ENCODE peak calls at places on chromosomes 11 and 22, in nine cellular contexts. Y, Z, O, J, E, N, W, Q and U are unnamed samples.

GRCh38 chr11:45000918-45001317 is 50.2 kb upstream of the TP53I11 start:
- DNase-seq in Y (no peak), Z (no peak), O (no peak), J (no peak), E (no peak), N (no peak), W (no peak), Q (no peak), U (no peak)

GRCh38 chr11:3669128-3669527 is 2.1 kb downstream of the CHRNA10 start:
- DNase-seq in Y (no peak), Z (no peak), O (no peak), J (no peak), E (no peak), N (no peak), W (no peak), Q (no peak), U (no peak)

GRCh38 chr22:27597703-27598444 is 203.7 kb downstream of the MN1 start:
- DNase-seq in Y (no peak), Z (peak), O (no peak), J (peak), E (no peak), N (no peak), W (no peak), Q (no peak), U (no peak)

GRCh38 chr11:117457031-117457785 is 129.6 kb downstream of the CEP164 start:
- DNase-seq in Y (no peak), Z (no peak), O (no peak), J (no peak), E (no peak), N (no peak), W (no peak), Q (no peak), U (no peak)

GRCh38 chr11:78138281-78138680 is 1.1 kb downstream of the ALG8 start:
- DNase-seq in Y (no peak), Z (peak), O (no peak), J (no peak), E (no peak), N (no peak), W (no peak), Q (no peak), U (no peak)

GRCh38 chr11:112608466-112608865 is 347.8 kb upstream of the PLET1 start:
- DNase-seq in Y (no peak), Z (no peak), O (no peak), J (no peak), E (no peak), N (no peak), W (no peak), Q (no peak), U (no peak)

GRCh38 chr11:48093323-48093722 is 113.0 kb downstream of the PTPRJ start:
- DNase-seq in Y (no peak), Z (peak), O (no peak), J (no peak), E (no peak), N (no peak), W (no peak), Q (no peak), U (no peak)

GRCh38 chr22:44623771-44624510 is 78.1 kb upstream of the PRR5 start:
- DNase-seq in Y (no peak), Z (peak), O (peak), J (peak), E (no peak), N (no peak), W (no peak), Q (no peak), U (no peak)

GRCh38 chr22:35541254-35541748 is 670 bp downstream of the RASD2 start:
- DNase-seq in Y (no peak), Z (peak), O (peak), J (peak), E (no peak), N (no peak), W (peak), Q (no peak), U (no peak)

GRCh38 chr11:112310414-112310813 is 49.8 kb upstream of the PLET1 start:
- DNase-seq in Y (no peak), Z (peak), O (no peak), J (no peak), E (no peak), N (no peak), W (no peak), Q (no peak), U (no peak)

GRCh38 chr11:24747275-24748251 is 250.7 kb downstream of the LUZP2 start:
- DNase-seq in Y (no peak), Z (peak), O (no peak), J (no peak), E (no peak), N (no peak), W (no peak), Q (no peak), U (no peak)

GRCh38 chr11:120089036-120090001 is 48.6 kb downstream of the TRIM29 start:
- DNase-seq in Y (no peak), Z (no peak), O (no peak), J (no peak), E (no peak), N (no peak), W (no peak), Q (no peak), U (no peak)

DNA sequence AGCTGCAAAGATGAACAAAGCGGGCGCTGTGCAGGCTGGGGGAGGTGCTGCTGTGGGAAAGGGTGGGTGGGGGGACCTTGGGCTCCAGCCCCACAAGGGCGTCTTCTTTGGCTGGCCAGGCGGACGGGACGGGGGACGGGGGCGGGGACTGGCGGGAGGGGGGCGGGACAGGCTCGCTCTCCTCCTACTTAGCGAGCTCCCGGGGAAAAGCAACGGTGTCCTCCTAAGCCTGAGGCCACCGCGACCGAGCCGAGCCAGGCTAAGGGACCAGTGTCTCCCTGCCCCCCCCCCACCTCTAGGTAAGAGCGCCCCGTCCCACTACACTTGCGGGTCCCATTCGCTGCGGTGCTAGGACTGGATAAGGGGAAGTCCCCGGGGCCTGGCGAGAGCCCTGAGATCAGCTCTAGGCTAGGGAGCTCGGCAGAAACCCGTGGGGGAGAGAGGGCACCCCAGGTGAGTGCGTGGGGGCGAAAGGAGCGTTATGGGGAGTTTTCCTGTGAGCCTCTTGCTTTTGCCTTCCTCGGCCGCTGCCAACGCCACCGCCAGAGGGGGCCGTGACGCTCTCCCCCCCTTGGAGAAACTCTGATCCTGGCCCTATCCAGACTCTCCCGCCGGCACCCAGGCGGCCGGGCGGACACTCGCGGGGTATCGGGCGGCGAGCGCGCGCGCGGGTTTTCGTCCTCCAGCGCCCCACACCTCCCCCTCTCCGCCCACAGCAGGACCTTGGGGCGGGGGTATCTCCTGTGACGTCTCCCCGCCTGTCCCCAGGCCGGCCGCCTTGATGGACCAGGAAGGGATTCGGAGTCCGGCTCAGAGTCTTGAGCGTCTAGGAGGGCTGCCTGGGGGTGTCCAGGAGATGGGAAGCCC is at the start of gene PHLDB1:
- DNase-seq in Y (no peak), Z (peak), O (peak), J (peak), E (no peak), N (peak), W (peak), Q (no peak), U (peak)
- TF ChIP-seq CTCF in Y (peak), Z (peak), O (peak), J (no peak), E (peak), N (peak), W (peak), Q (peak), U (peak)

DNA sequence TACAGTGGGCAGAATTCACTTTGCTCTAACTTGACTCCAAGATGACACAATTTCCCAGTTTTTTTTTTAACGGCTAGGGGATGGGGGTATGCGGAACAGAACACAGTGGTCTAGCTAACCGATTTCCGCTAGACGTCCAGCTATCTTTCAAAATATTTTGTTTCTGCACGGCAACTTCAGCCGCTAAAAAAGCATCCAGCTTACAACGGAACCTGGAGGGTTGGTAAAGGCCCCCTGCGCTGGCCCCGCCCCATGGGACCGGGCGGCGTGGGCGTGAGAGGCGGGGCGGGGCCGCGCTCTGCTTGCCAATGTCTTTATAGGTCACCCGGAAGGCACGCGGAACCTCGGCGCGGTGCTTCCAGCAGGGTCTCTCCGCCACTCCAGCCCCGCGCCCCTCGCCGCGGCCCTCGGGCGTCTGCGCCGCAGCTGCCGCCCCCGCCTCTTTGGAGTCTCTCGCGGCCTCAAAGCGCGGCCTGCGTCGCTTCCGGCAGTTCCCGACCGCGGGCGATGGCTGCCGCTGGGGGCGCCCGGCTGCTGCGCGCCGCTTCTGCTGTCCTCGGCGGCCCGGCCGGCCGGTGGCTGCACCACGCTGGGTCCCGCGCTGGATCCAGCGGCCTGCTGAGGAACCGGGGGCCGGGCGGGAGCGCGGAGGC is at the start of gene FDX1:
- DNase-seq in Y (peak), Z (peak), O (peak), J (peak), E (no peak), N (peak), W (peak), Q (peak), U (peak)
- TF ChIP-seq CTCF in Y (peak), Z (peak), O (peak), J (peak), E (peak), N (peak), W (peak), Q (no peak), U (peak)

GRCh38 chr11:102911758-102912481 is 37.1 kb upstream of the MMP12 start:
- DNase-seq in Y (no peak), Z (peak), O (peak), J (no peak), E (no peak), N (no peak), W (no peak), Q (no peak), U (no peak)

GRCh38 chr11:102915044-102915375 is 40.2 kb upstream of the MMP12 start:
- DNase-seq in Y (no peak), Z (no peak), O (no peak), J (no peak), E (no peak), N (no peak), W (no peak), Q (no peak), U (no peak)

GRCh38 chr11:102912482-102912830 is 37.7 kb upstream of the MMP12 start:
- DNase-seq in Y (no peak), Z (peak), O (no peak), J (no peak), E (no peak), N (no peak), W (no peak), Q (no peak), U (no peak)

GRCh38 chr11:102920118-102920684 is 35.3 kb downstream of the MMP13 start:
- DNase-seq in Y (no peak), Z (no peak), O (no peak), J (no peak), E (no peak), N (no peak), W (no peak), Q (no peak), U (peak)

GRCh38 chr11:102914238-102915043 is 39.7 kb upstream of the MMP12 start:
- DNase-seq in Y (peak), Z (peak), O (peak), J (peak), E (no peak), N (no peak), W (peak), Q (peak), U (no peak)
- TF ChIP-seq CTCF in Y (peak), Z (peak), O (peak), J (peak), E (peak), N (no peak), W (peak), Q (peak), U (peak)

DNA sequence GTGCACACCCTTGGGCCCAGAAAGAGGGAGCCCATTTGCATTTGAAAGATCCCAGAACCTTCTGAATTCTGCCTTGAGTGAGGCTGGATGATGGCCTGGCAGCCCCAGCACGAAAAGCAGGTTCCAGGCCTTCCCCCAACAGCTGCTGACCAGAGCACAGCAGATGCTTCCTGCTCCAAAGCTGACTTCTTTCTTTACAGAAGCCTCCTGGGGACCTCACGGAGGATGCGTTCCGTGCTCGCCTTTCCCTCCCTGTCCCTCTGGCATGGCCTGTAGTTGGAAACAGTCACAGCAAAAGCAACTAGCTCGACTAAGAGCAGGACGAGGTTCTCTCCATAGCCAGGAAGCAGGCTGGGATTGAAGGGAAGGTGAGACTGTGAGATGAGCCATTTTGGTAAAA is 107.7 kb upstream of the B3GAT1 start:
- DNase-seq in Y (no peak), Z (no peak), O (no peak), J (no peak), E (no peak), N (no peak), W (no peak), Q (no peak), U (no peak)
- TF ChIP-seq CTCF in Y (no peak), Z (no peak), O (no peak), J (no peak), E (no peak), N (no peak), W (no peak), Q (no peak), U (no peak)

DNA sequence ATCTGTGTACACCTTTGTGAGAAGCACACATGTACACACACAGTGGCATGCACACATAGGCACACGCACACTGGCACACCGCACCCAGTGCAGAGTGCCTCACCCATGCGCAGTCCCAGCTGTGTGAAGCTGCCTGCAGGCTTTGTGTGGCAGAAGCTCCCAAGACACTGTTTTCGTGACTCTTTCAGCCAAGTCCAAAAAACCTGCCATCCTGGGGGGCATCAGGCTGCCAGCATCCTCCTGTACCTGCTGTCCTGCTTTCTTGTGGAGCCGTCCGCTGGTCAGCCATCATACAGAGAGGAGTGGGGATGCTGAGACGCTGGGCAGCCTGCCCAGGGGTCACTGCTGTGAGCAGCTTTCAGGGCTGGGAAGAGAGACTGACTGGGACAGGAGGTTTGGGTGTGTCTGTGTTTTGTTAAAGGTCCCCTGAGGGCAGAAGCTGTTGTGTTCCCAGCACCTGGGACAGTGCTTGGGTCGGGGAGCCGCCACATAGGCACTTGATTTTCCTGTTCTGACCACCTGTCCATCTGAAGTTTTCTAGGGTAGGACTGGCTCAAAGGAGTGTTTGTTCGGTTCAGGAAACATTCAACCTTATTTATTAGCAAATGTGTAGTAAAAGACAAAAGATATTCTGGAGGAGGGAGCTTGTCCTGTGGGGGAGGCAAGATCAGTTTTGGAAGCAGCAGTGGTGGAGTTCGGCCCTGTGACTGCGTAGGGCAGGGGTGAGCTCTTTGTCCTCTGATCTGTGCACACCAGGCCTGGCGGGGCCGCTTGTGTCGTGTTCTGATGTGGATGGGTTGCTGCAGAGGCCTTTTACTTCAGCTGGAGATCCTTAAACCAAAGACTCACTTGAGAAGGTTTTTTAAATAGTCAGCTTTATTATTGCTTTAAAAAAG is 29.7 kb downstream of the AP2A2 start:
- DNase-seq in Y (no peak), Z (peak), O (no peak), J (peak), E (no peak), N (no peak), W (peak), Q (no peak), U (no peak)
- TF ChIP-seq CTCF in Y (no peak), Z (no peak), O (no peak), J (no peak), E (no peak), N (no peak), W (no peak), Q (no peak), U (no peak)

GRCh38 chr11:109037856-109038780 is 373.2 kb downstream of the DDX10 start:
- DNase-seq in Y (peak), Z (peak), O (no peak), J (no peak), E (no peak), N (no peak), W (no peak), Q (no peak), U (no peak)
- TF ChIP-seq CTCF in Y (no peak), Z (no peak), O (no peak), J (no peak), E (no peak), N (no peak), W (peak), Q (no peak), U (no peak)

GRCh38 chr22:37626556-37627075 is 12.9 kb upstream of the SH3BP1 start:
- DNase-seq in Y (no peak), Z (no peak), O (no peak), J (no peak), E (no peak), N (no peak), W (no peak), Q (no peak), U (no peak)
- TF ChIP-seq CTCF in Y (no peak), Z (no peak), O (no peak), J (no peak), E (no peak), N (no peak), W (no peak), Q (no peak), U (no peak)

GRCh38 chr11:133785795-133786194 is 59.5 kb downstream of the SPATA19 start:
- DNase-seq in Y (no peak), Z (no peak), O (no peak), J (no peak), E (no peak), N (no peak), W (peak), Q (no peak), U (no peak)

GRCh38 chr11:133784359-133784758 is 61.0 kb downstream of the SPATA19 start:
- DNase-seq in Y (no peak), Z (no peak), O (no peak), J (no peak), E (no peak), N (no peak), W (no peak), Q (no peak), U (no peak)

GRCh38 chr11:133778161-133778560 is 67.2 kb downstream of the SPATA19 start:
- DNase-seq in Y (no peak), Z (no peak), O (peak), J (no peak), E (no peak), N (no peak), W (no peak), Q (no peak), U (no peak)

GRCh38 chr11:133787379-133788103 is 57.8 kb downstream of the SPATA19 start:
- DNase-seq in Y (no peak), Z (no peak), O (peak), J (no peak), E (no peak), N (no peak), W (no peak), Q (no peak), U (no peak)

DNA sequence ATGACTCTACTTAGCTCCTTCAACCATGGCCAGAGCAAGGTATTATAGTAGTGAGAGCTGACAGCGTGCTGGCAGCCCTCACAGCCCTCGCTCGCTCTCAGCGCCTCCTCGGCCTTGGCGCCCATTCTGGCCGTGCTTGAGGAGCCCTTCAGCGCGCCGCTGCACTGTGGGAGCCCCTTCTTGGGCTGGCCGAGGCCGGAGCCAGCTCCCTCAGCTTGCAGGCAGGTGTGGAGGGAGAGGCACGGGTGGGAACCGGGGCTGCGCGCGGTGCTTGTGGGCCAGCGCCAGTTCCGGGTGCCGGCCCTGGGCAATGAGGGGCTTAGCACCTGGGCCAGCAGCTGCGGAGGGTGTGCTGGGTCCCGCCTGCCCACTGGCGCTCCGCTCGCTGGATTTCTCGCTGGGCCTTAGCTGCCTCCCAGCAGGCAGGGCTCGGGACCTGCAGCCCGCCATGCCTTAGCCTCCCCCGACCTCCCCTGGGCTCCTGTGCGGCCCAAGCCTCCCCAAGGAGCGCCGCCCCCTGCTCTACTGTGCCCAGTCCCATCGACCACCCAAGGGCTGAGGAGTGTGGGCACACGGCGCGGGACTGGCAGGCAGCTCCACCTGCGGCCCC is 63.1 kb downstream of the SPATA19 start:
- DNase-seq in Y (no peak), Z (no peak), O (no peak), J (no peak), E (no peak), N (no peak), W (no peak), Q (no peak), U (no peak)
- TF ChIP-seq CTCF in Y (no peak), Z (no peak), O (no peak), J (no peak), E (no peak), N (no peak), W (no peak), Q (no peak), U (no peak)